ENCODE peak calls at places on chromosome 1, in six cellular contexts. One of them, this sample, is unnamed.

GRCh38 chr1:13801711-13802486 is 101.9 kb downstream of the PRDM2 start:
- DNase-seq in naive thymus-derived CD8-positive, alpha-beta T cell: peak
- DNase-seq in T follicular helper cell: no peak
- DNase-seq in stimulated activated CD4-positive, alpha-beta T cell treated with anti-CD3 and anti-CD28 coated beads, Interleukin-4, amount 100 ng/mL, for 48 hours: no peak
- DNase-seq in skeletal muscle cell: no peak
- DNase-seq in amniotic stem cell: no peak
- DNase-seq in this sample: peak

GRCh38 chr1:211788626-211789025 is 41.9 kb downstream of the LPGAT1 start:
- DNase-seq in naive thymus-derived CD8-positive, alpha-beta T cell: no peak
- DNase-seq in T follicular helper cell: no peak
- DNase-seq in skeletal muscle cell: peak
- DNase-seq in amniotic stem cell: no peak
- DNase-seq in stimulated activated CD4-positive, alpha-beta T cell treated with anti-CD3 and anti-CD28 coated beads, Interleukin-4, amount 100 ng/mL, for 48 hours: no peak
- DNase-seq in this sample: no peak

GRCh38 chr1:117059334-117059677 is 820 bp upstream of the TTF2 start:
- DNase-seq in naive thymus-derived CD8-positive, alpha-beta T cell: peak
- DNase-seq in amniotic stem cell: no peak
- DNase-seq in skeletal muscle cell: no peak
- DNase-seq in T follicular helper cell: peak
- DNase-seq in stimulated activated CD4-positive, alpha-beta T cell treated with anti-CD3 and anti-CD28 coated beads, Interleukin-4, amount 100 ng/mL, for 48 hours: peak
- DNase-seq in this sample: peak

GRCh38 chr1:9455487-9456237 is 83.6 kb upstream of the SLC25A33 start:
- DNase-seq in naive thymus-derived CD8-positive, alpha-beta T cell: peak
- DNase-seq in amniotic stem cell: no peak
- DNase-seq in stimulated activated CD4-positive, alpha-beta T cell treated with anti-CD3 and anti-CD28 coated beads, Interleukin-4, amount 100 ng/mL, for 48 hours: peak
- DNase-seq in T follicular helper cell: peak
- DNase-seq in skeletal muscle cell: no peak
- DNase-seq in this sample: peak

GRCh38 chr1:225755668-225756294 is 21.8 kb upstream of the SRP9 start:
- DNase-seq in stimulated activated CD4-positive, alpha-beta T cell treated with anti-CD3 and anti-CD28 coated beads, Interleukin-4, amount 100 ng/mL, for 48 hours: no peak
- DNase-seq in skeletal muscle cell: no peak
- DNase-seq in naive thymus-derived CD8-positive, alpha-beta T cell: no peak
- DNase-seq in amniotic stem cell: no peak
- DNase-seq in T follicular helper cell: no peak
- DNase-seq in this sample: no peak

GRCh38 chr1:230982698-230983097 is 3.8 kb downstream of the ARV1 start:
- DNase-seq in skeletal muscle cell: no peak
- DNase-seq in naive thymus-derived CD8-positive, alpha-beta T cell: no peak
- DNase-seq in amniotic stem cell: no peak
- DNase-seq in T follicular helper cell: no peak
- DNase-seq in stimulated activated CD4-positive, alpha-beta T cell treated with anti-CD3 and anti-CD28 coated beads, Interleukin-4, amount 100 ng/mL, for 48 hours: no peak
- DNase-seq in this sample: no peak

GRCh38 chr1:45694823-45695222 is 6.8 kb downstream of the TMEM69 start:
- DNase-seq in naive thymus-derived CD8-positive, alpha-beta T cell: no peak
- DNase-seq in T follicular helper cell: no peak
- DNase-seq in skeletal muscle cell: no peak
- DNase-seq in stimulated activated CD4-positive, alpha-beta T cell treated with anti-CD3 and anti-CD28 coated beads, Interleukin-4, amount 100 ng/mL, for 48 hours: no peak
- DNase-seq in amniotic stem cell: no peak
- DNase-seq in this sample: no peak

GRCh38 chr1:50047916-50048694 is 24.4 kb upstream of the AGBL4 start:
- DNase-seq in amniotic stem cell: no peak
- DNase-seq in T follicular helper cell: no peak
- DNase-seq in stimulated activated CD4-positive, alpha-beta T cell treated with anti-CD3 and anti-CD28 coated beads, Interleukin-4, amount 100 ng/mL, for 48 hours: no peak
- DNase-seq in skeletal muscle cell: no peak
- DNase-seq in naive thymus-derived CD8-positive, alpha-beta T cell: no peak
- DNase-seq in this sample: no peak

GRCh38 chr1:34052565-34052964 is 112.5 kb downstream of the CSMD2 start:
- DNase-seq in amniotic stem cell: no peak
- DNase-seq in naive thymus-derived CD8-positive, alpha-beta T cell: no peak
- DNase-seq in stimulated activated CD4-positive, alpha-beta T cell treated with anti-CD3 and anti-CD28 coated beads, Interleukin-4, amount 100 ng/mL, for 48 hours: no peak
- DNase-seq in T follicular helper cell: no peak
- DNase-seq in skeletal muscle cell: no peak
- DNase-seq in this sample: no peak

GRCh38 chr1:230277201-230277771 is 148.8 kb downstream of the PGBD5 start:
- DNase-seq in skeletal muscle cell: no peak
- DNase-seq in T follicular helper cell: no peak
- DNase-seq in stimulated activated CD4-positive, alpha-beta T cell treated with anti-CD3 and anti-CD28 coated beads, Interleukin-4, amount 100 ng/mL, for 48 hours: no peak
- DNase-seq in naive thymus-derived CD8-positive, alpha-beta T cell: peak
- DNase-seq in amniotic stem cell: no peak
- DNase-seq in this sample: peak

GRCh38 chr1:174153085-174153824 is 6.1 kb upstream of the RABGAP1L start:
- DNase-seq in skeletal muscle cell: no peak
- DNase-seq in stimulated activated CD4-positive, alpha-beta T cell treated with anti-CD3 and anti-CD28 coated beads, Interleukin-4, amount 100 ng/mL, for 48 hours: no peak
- DNase-seq in amniotic stem cell: no peak
- DNase-seq in naive thymus-derived CD8-positive, alpha-beta T cell: no peak
- DNase-seq in T follicular helper cell: no peak
- DNase-seq in this sample: no peak

GRCh38 chr1:109904105-109904817 is 6.4 kb upstream of the CSF1 start:
- DNase-seq in amniotic stem cell: no peak
- DNase-seq in stimulated activated CD4-positive, alpha-beta T cell treated with anti-CD3 and anti-CD28 coated beads, Interleukin-4, amount 100 ng/mL, for 48 hours: no peak
- DNase-seq in T follicular helper cell: no peak
- DNase-seq in naive thymus-derived CD8-positive, alpha-beta T cell: no peak
- DNase-seq in skeletal muscle cell: no peak
- DNase-seq in this sample: peak

GRCh38 chr1:111992396-111992985 is 3.0 kb upstream of the KCND3 start:
- DNase-seq in naive thymus-derived CD8-positive, alpha-beta T cell: no peak
- DNase-seq in T follicular helper cell: no peak
- DNase-seq in amniotic stem cell: no peak
- DNase-seq in stimulated activated CD4-positive, alpha-beta T cell treated with anti-CD3 and anti-CD28 coated beads, Interleukin-4, amount 100 ng/mL, for 48 hours: no peak
- DNase-seq in skeletal muscle cell: no peak
- DNase-seq in this sample: no peak

This sample was measured in left lung.